ENCODE peak calls at places on chromosomes 1 and 21, in four cellular contexts. One of them, this sample, is unnamed.

GRCh38 chr1:16979475-16980327 is 719 bp downstream of the MFAP2 start:
- DNase-seq in A549: no peak
- DNase-seq in BE2C: no peak
- DNase-seq in cardiac fibroblast: peak; percentile 69
- DNase-seq in this sample: peak; percentile 58

GRCh38 chr1:151980287-151981177 is 13.1 kb downstream of the S100A10 start:
- DNase-seq in BE2C: no peak
- DNase-seq in A549: no peak
- DNase-seq in cardiac fibroblast: peak; percentile 91
- DNase-seq in this sample: peak; percentile 97

GRCh38 chr1:43952731-43953350 is 6.1 kb downstream of the IPO13 start:
- DNase-seq in BE2C: no peak
- DNase-seq in A549: no peak
- DNase-seq in cardiac fibroblast: no peak
- DNase-seq in this sample: no peak

GRCh38 chr1:116373451-116374339 is 651 bp downstream of the ATP1A1 start:
- DNase-seq in BE2C: peak; percentile 59
- DNase-seq in cardiac fibroblast: peak; percentile 58
- DNase-seq in A549: no peak
- DNase-seq in this sample: peak; percentile 47

GRCh38 chr21:38351176-38351959 is 94.6 kb downstream of the KCNJ15 start:
- DNase-seq in A549: no peak
- DNase-seq in cardiac fibroblast: no peak
- DNase-seq in BE2C: no peak
- DNase-seq in this sample: peak; percentile 29

GRCh38 chr1:17369466-17369865 is 2.5 kb upstream of the PADI6 start:
- DNase-seq in A549: no peak
- DNase-seq in BE2C: no peak
- DNase-seq in cardiac fibroblast: peak; percentile 70
- DNase-seq in this sample: no peak

GRCh38 chr21:39037807-39038405 is 145.3 kb downstream of the PSMG1 start:
- DNase-seq in BE2C: no peak
- DNase-seq in A549: no peak
- DNase-seq in cardiac fibroblast: peak; percentile 50
- DNase-seq in this sample: no peak

GRCh38 chr1:112637257-112638108 is 17.9 kb downstream of the CAPZA1 start:
- DNase-seq in cardiac fibroblast: peak; percentile 74
- DNase-seq in A549: peak; percentile 13
- DNase-seq in BE2C: no peak
- DNase-seq in this sample: peak; percentile 42

GRCh38 chr1:187762109-187762508 is 933.4 kb downstream of the PLA2G4A start:
- DNase-seq in cardiac fibroblast: no peak
- DNase-seq in BE2C: no peak
- DNase-seq in A549: no peak
- DNase-seq in this sample: no peak

GRCh38 chr1:113140588-113141446 is 67.8 kb downstream of the LRIG2 start:
- DNase-seq in BE2C: peak; percentile 79
- DNase-seq in cardiac fibroblast: peak; percentile 78
- DNase-seq in A549: peak; percentile 53
- DNase-seq in this sample: peak; percentile 85

GRCh38 chr21:46000731-46001641 is 19.4 kb downstream of the COL6A1 start:
- DNase-seq in A549: no peak
- DNase-seq in cardiac fibroblast: no peak
- DNase-seq in BE2C: no peak
- DNase-seq in this sample: no peak

GRCh38 chr1:43937179-43937865 is 3.7 kb downstream of the ARTN start:
- DNase-seq in cardiac fibroblast: no peak
- DNase-seq in A549: no peak
- DNase-seq in BE2C: no peak
- DNase-seq in this sample: no peak

GRCh38 chr1:53678948-53679825 is 59.8 kb downstream of the GLIS1 start:
- DNase-seq in A549: no peak
- DNase-seq in cardiac fibroblast: no peak
- DNase-seq in BE2C: no peak
- DNase-seq in this sample: no peak

GRCh38 chr1:66084442-66084841 is 291.7 kb downstream of the PDE4B start:
- DNase-seq in A549: no peak
- DNase-seq in cardiac fibroblast: no peak
- DNase-seq in BE2C: no peak
- DNase-seq in this sample: no peak

GRCh38 chr1:182301467-182302198 is 90.0 kb downstream of the GLUL start:
- DNase-seq in A549: no peak
- DNase-seq in cardiac fibroblast: no peak
- DNase-seq in BE2C: no peak
- DNase-seq in this sample: peak; percentile 51

GRCh38 chr1:236193184-236193583 is 50.8 kb downstream of the GPR137B start:
- DNase-seq in A549: no peak
- DNase-seq in BE2C: no peak
- DNase-seq in cardiac fibroblast: no peak
- DNase-seq in this sample: no peak

GRCh38 chr21:41663805-41664788 is 102.8 kb downstream of the RIPK4 start:
- DNase-seq in A549: no peak
- DNase-seq in cardiac fibroblast: peak; percentile 62
- DNase-seq in BE2C: no peak
- DNase-seq in this sample: no peak

GRCh38 chr1:156471496-156472490 is 28.8 kb downstream of the MEF2D start:
- DNase-seq in BE2C: no peak
- DNase-seq in cardiac fibroblast: no peak
- DNase-seq in A549: no peak
- DNase-seq in this sample: peak; percentile 67

GRCh38 chr1:245215071-245215470 is 60.3 kb downstream of the KIF26B start:
- DNase-seq in A549: no peak
- DNase-seq in BE2C: no peak
- DNase-seq in cardiac fibroblast: no peak
- DNase-seq in this sample: no peak

GRCh38 chr1:45694823-45695222 is 6.8 kb downstream of the TMEM69 start:
- DNase-seq in A549: no peak
- DNase-seq in BE2C: no peak
- DNase-seq in cardiac fibroblast: no peak
- DNase-seq in this sample: no peak
- H3K4me3 ChIP-seq in A549: no peak overlapping the region
- H3K4me3 ChIP-seq in BE2C: no peak overlapping the region
- H3K4me3 ChIP-seq in cardiac fibroblast: no peak overlapping the region
- H3K4me3 ChIP-seq in this sample: no peak overlapping the region

GRCh38 chr1:200365897-200366426 is 43.9 kb downstream of the ZNF281 start:
- DNase-seq in BE2C: no peak
- DNase-seq in A549: no peak
- DNase-seq in cardiac fibroblast: no peak
- DNase-seq in this sample: no peak
- TF ChIP-seq CTCF in BE2C: no peak
- TF ChIP-seq CTCF in A549: no peak
- TF ChIP-seq CTCF in cardiac fibroblast: peak; percentile 11
- TF ChIP-seq CTCF in this sample: peak; percentile 11

DNA sequence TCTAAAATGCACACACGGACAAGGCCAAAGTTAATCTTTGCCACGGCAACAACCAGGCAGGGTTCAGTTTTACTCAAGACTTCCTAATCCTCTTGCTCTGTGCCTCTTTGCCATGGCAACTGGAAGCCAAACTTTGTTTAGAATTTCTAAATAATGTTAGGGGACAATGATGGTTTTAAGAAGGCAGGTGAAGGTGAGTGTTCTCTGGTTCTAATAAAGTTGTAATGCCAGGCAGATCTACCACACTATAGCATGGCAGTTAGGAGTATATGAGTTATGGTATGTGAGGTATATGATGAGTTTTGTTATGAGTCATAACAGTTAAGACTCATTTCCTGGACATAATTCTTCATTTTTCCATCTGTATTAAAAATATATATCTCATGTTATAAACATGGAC is 2.7 kb downstream of the PTPRC start:
- DNase-seq in A549: no peak
- DNase-seq in cardiac fibroblast: peak; percentile 32
- DNase-seq in BE2C: no peak
- DNase-seq in this sample: no peak
- H3K4me3 ChIP-seq in A549: no peak overlapping the region
- H3K4me3 ChIP-seq in cardiac fibroblast: no peak overlapping the region
- H3K4me3 ChIP-seq in BE2C: no peak overlapping the region
- H3K4me3 ChIP-seq in this sample: no peak overlapping the region

DNA sequence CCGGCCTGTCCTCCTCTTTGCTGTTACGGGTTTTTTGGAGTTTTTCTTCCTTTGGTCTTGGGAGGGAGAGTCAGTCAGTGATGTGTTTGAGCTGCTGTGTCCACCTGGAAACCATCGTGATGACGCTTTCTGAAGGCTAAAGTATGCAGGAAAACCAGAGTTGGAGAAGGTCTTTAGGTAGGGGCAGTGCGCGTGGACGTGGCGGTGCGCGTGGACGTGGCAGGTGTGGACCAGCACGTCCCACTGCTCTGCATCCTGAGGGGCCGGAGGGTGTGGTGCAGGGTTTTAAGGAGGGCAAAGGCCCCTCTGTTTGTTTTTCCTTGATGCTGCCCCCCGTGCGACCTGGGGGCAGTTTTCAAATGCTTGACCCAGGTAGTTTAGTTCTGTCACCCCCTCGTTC is 29.9 kb downstream of the PRKCZ start:
- DNase-seq in cardiac fibroblast: no peak
- DNase-seq in BE2C: no peak
- DNase-seq in A549: no peak
- DNase-seq in this sample: no peak
- TF ChIP-seq CTCF in cardiac fibroblast: no peak
- TF ChIP-seq CTCF in BE2C: no peak
- TF ChIP-seq CTCF in A549: no peak
- TF ChIP-seq CTCF in this sample: no peak

GRCh38 chr1:63774617-63775417 is 1.0 kb downstream of the ROR1 start:
- DNase-seq in BE2C: peak; percentile 46
- DNase-seq in A549: peak; percentile 25
- DNase-seq in cardiac fibroblast: peak; percentile 65
- DNase-seq in this sample: peak; percentile 52
- H3K4me3 ChIP-seq in BE2C: peak overlapping the region; percentile 79
- H3K4me3 ChIP-seq in A549: peak overlapping the region; percentile 83
- H3K4me3 ChIP-seq in cardiac fibroblast: peak overlapping the region; percentile 80
- H3K4me3 ChIP-seq in this sample: peak overlapping the region; percentile 82

DNA sequence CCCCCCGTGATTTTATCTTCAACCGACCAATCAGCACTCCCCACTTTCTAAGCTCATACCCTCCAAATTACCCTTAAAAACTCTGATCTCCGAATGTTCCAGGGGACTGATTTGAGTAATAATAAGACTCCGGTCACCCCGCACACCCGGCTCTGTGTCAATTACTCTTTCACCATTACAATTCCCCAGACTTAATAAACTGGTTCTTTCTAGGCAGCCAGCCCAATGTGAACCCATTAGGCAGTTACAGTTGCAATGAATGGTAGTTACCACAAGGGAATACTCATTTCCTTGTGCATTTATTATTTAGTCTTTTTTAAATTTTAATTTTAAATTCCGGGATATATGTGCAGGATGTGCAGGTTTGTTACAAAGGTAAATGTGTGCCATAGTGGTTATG is 177.9 kb downstream of the HFM1 start:
- DNase-seq in cardiac fibroblast: no peak
- DNase-seq in A549: no peak
- DNase-seq in BE2C: no peak
- DNase-seq in this sample: no peak
- TF ChIP-seq CTCF in cardiac fibroblast: no peak
- TF ChIP-seq CTCF in A549: no peak
- TF ChIP-seq CTCF in BE2C: no peak
- TF ChIP-seq CTCF in this sample: no peak

GRCh38 chr1:3772715-3773571 is at the start of gene SMIM1:
- DNase-seq in BE2C: no peak
- DNase-seq in A549: no peak
- DNase-seq in cardiac fibroblast: no peak
- DNase-seq in this sample: no peak

GRCh38 chr1:3768811-3769390 is 3.6 kb upstream of the SMIM1 start:
- DNase-seq in A549: no peak
- DNase-seq in BE2C: no peak
- DNase-seq in cardiac fibroblast: no peak
- DNase-seq in this sample: no peak

GRCh38 chr1:3772027-3772714 is 378 bp upstream of the SMIM1 start:
- DNase-seq in BE2C: peak; percentile 91
- DNase-seq in A549: peak; percentile 84
- DNase-seq in cardiac fibroblast: peak; percentile 58
- DNase-seq in this sample: peak; percentile 46

GRCh38 chr1:3770047-3770765 is 2.3 kb upstream of the SMIM1 start:
- DNase-seq in A549: no peak
- DNase-seq in BE2C: no peak
- DNase-seq in cardiac fibroblast: no peak
- DNase-seq in this sample: no peak

GRCh38 chr1:3771108-3772026 is 1.2 kb upstream of the SMIM1 start:
- DNase-seq in BE2C: no peak
- DNase-seq in A549: no peak
- DNase-seq in cardiac fibroblast: no peak
- DNase-seq in this sample: no peak
- H3K4me3 ChIP-seq in BE2C: peak overlapping the region; percentile 49
- H3K4me3 ChIP-seq in A549: peak overlapping the region; percentile 77
- H3K4me3 ChIP-seq in cardiac fibroblast: peak overlapping the region; percentile 52
- H3K4me3 ChIP-seq in this sample: peak overlapping the region; percentile 60

This sample was measured in fibroblast of the aortic adventitia.